ENCODE peak calls at places on chromosomes 3 and 15, in four cellular contexts. M is ovary, Y is cardiac muscle cell, P is aorta. G is an unnamed sample.

GRCh38 chr3:134312873-134313838 is 61.1 kb downstream of the AMOTL2 start:
- DNase-seq in M (peak; percentile 74), Y (peak; percentile 89), P (peak; percentile 82), G (no peak)

GRCh38 chr15:77060560-77060959 is 10.3 kb downstream of the TSPAN3 start:
- DNase-seq in M (no peak), Y (peak; percentile 61), P (no peak), G (no peak)

GRCh38 chr3:171206283-171206682 is 179.8 kb upstream of the SLC2A2 start:
- DNase-seq in M (no peak), Y (no peak), P (no peak), G (no peak)

GRCh38 chr3:27625848-27626247 is 96.3 kb downstream of the EOMES start:
- DNase-seq in M (no peak), Y (no peak), P (no peak), G (no peak)

GRCh38 chr3:111277226-111277625 is 205.6 kb downstream of the NECTIN3 start:
- DNase-seq in M (no peak), Y (peak; percentile 54), P (no peak), G (no peak)

GRCh38 chr15:41115088-41115651 is 910 bp downstream of the INO80 start:
- DNase-seq in M (no peak), Y (peak; percentile 51), P (no peak), G (peak; percentile 55)

GRCh38 chr3:30890907-30891306 is 3.6 kb downstream of the GADL1 start:
- DNase-seq in M (no peak), Y (no peak), P (no peak), G (no peak)

GRCh38 chr3:184884359-184885017 is 72.5 kb downstream of the VPS8 start:
- DNase-seq in M (no peak), Y (no peak), P (no peak), G (no peak)

GRCh38 chr3:52845157-52845556 is 10.3 kb upstream of the MUSTN1 start:
- DNase-seq in M (no peak), Y (peak; percentile 49), P (peak; percentile 86), G (no peak)

GRCh38 chr3:31755911-31756658 is 223.4 kb downstream of the STT3B start:
- DNase-seq in M (no peak), Y (peak; percentile 8), P (no peak), G (no peak)

GRCh38 chr3:183006396-183007002 is 26.2 kb upstream of the DCUN1D1 start:
- DNase-seq in M (no peak), Y (no peak), P (no peak), G (no peak)

GRCh38 chr3:114880078-114880477 is 267.0 kb downstream of the ZBTB20 start:
- DNase-seq in M (peak; percentile 29), Y (no peak), P (no peak), G (no peak)

GRCh38 chr3:135853981-135854380 is 111.5 kb upstream of the PPP2R3A start:
- DNase-seq in M (no peak), Y (no peak), P (no peak), G (no peak)

GRCh38 chr3:119318871-119319270 is 24.7 kb downstream of the ARHGAP31 start:
- DNase-seq in M (no peak), Y (peak; percentile 75), P (no peak), G (peak; percentile 25)

GRCh38 chr3:181838940-181839914 is 127.5 kb downstream of the SOX2 start:
- DNase-seq in M (no peak), Y (no peak), P (no peak), G (peak; percentile 16)

DNA sequence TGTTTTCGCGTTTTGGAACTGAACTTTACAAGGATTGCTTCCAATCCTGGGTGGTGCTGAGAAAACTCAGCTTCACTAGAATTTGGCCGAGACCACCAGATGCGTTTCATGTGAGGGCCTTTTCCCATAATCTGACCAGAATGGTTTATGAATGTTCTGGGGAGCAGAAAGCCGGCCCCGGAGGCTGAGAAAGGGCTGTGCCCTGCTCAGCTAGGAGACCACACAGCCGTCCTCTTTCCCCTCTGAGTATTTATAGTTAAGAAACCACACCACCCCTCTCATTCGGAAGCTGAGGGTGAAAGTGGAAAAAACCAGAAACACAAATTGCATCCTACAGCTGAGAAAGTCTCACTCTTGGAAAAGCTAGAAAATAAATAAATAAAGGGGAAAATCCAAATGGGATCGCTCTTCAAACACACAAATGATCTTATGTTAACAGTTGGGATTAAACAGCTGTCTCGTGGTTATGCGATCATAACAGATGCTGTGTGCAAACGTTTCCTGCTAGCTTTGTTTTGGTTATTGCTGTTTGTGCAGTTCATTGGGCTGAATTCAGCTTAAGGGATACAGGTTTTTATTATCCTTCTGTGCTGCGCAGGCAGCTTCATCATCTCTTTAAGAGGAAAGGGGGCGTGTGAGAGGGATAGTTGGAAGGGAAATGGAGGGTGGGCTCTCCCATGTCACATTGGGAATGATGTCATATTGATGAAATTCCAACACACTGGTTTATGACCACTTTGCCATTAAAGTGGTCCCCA is 1026.2 kb upstream of the NR2F2 start:
- DNase-seq in M (no peak), Y (peak; percentile 67), P (no peak), G (peak; percentile 89)
- H3K27ac ChIP-seq in M (peak overlapping the region; percentile 52), Y (no peak overlapping the region), P (no peak overlapping the region), G (peak overlapping the region; percentile 47)

DNA sequence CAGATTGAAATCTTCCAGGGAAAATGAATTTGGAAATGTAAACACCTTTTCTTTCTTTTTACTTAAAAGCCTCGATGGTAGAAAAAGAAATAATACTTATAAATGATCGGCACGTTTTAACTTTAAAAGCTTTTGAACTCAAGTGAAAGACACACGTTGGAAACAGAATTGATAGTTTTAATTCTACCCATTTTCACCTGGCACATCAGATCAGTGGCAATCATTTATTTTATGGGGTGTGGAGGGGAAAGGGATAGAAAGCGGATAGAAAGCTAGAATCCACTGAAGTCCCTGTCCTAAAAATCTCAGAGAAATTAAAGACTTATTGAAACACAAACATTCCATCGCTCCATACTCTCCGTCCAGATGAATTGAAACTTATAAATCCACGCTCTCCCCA is 8.4 kb upstream of the MEIS2 start:
- DNase-seq in M (no peak), Y (no peak), P (no peak), G (no peak)
- H3K27me3 ChIP-seq in M (no peaks in the 10 kb centered on the region), Y (no peaks in the 10 kb centered on the region), P (no peaks in the 10 kb centered on the region), G (peaks cover 36% of the 10 kb centered on the region)

DNA sequence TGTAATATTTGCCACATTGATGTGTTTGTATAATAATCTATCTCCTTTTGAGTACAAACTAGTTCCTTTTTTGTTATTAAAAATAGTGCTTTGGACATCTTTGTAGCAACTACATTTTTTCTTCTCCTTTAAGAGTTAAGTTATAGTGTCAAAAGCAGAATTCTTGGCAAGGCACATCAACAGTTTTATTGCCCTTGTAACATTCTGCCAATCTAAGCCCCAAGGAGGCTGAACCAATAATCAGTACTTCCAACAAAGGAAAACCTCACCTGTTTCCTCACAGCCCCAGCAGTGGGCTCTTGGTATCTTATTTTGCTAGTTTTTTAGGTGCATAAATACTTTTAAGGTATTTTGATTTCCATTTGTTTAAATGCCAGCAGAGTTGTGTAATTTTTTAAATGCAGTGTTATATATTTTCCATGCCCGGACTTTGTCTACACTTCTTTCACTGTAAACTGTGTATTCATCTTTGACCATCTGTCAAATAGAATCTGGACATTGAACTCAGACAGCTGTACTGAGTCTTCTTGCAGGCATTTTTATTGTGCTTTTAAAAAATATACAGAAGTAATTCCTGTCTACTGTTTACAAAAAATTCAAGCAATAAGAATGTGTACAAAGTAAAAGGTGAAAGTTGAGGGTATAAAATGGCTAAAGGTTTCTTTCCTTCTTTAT is 100.9 kb downstream of the MYLK start:
- DNase-seq in M (no peak), Y (no peak), P (no peak), G (no peak)
- H3K27ac ChIP-seq in M (no peak overlapping the region), Y (no peak overlapping the region), P (no peak overlapping the region), G (no peak overlapping the region)

DNA sequence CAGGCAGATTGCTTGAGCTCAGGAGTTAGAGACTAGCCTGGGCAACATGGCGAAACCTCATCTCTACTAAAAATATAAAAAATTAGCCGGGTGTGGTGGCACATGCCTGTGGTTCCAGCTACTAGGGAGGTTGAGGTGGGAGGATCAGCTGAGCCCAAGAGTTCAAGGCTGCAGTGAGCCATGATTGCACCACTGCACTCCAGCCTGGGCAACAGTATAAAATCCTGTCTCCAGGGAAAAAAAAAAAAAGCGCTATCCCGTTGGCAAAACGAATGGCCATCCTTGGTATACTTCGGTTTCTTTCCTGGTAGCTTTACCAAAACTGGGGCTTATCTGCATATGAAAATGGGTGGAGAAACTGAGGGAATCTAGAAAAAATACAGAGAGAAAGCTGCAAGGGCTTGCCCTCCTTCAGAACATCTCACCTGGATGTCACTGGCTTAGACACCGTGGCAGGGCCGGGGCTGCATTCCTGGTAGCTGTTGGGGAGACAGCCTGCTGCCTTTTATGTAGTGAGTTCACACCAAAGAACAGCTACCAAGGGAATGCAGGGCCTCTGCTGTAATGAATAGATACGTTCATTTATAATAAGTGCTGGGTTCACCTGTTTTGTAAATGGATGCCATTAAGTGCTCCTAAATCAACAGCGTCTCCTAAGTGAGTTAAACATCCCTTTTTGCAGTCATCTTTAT is 96.0 kb downstream of the IQSEC1 start:
- DNase-seq in M (no peak), Y (no peak), P (no peak), G (no peak)
- H3K27me3 ChIP-seq in M (no peaks in the 10 kb centered on the region), Y (no peaks in the 10 kb centered on the region), P (no peaks in the 10 kb centered on the region), G (no peaks in the 10 kb centered on the region)

GRCh38 chr3:152834354-152835310 is at the start of gene P2RY1:
- DNase-seq in M (peak; percentile 80), Y (peak; percentile 86), P (peak; percentile 75), G (peak; percentile 36)

GRCh38 chr3:152832046-152832445 is 2.9 kb upstream of the P2RY1 start:
- DNase-seq in M (no peak), Y (no peak), P (no peak), G (no peak)

GRCh38 chr3:152835311-152836102 is 576 bp downstream of the P2RY1 start:
- DNase-seq in M (peak; percentile 73), Y (peak; percentile 80), P (peak; percentile 83), G (no peak)

GRCh38 chr3:152833089-152833488 is 1.8 kb upstream of the P2RY1 start:
- DNase-seq in M (no peak), Y (no peak), P (no peak), G (no peak)

DNA sequence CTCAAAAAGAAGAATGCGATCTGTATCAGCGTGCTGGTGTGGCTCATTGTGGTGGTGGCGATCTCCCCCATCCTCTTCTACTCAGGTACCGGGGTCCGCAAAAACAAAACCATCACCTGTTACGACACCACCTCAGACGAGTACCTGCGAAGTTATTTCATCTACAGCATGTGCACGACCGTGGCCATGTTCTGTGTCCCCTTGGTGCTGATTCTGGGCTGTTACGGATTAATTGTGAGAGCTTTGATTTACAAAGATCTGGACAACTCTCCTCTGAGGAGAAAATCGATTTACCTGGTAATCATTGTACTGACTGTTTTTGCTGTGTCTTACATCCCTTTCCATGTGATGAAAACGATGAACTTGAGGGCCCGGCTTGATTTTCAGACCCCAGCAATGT is 1.3 kb downstream of the P2RY1 start:
- DNase-seq in M (no peak), Y (no peak), P (no peak), G (no peak)
- H3K27ac ChIP-seq in M (no peak overlapping the region), Y (no peak overlapping the region), P (no peak overlapping the region), G (no peak overlapping the region)

GRCh38 chr15:58066042-58066867 is 744 bp upstream of the ALDH1A2 start:
- DNase-seq in M (peak; percentile 81), Y (peak; percentile 71), P (peak; percentile 75), G (peak; percentile 52)
- H3K27me3 ChIP-seq in M (no peaks in the 10 kb centered on the region), Y (peaks cover 67% of the 10 kb centered on the region), P (no peaks in the 10 kb centered on the region), G (peaks cover 37% of the 10 kb centered on the region)

G was measured in SJSA1.